ENCODE peak calls at places on chromosomes 13 and 19, in eight cellular contexts. H, K, D, J, Y, I, F and P are unnamed samples.

GRCh38 chr19:54481326-54481930 is 8.3 kb upstream of the CDC42EP5 start:
- DNase-seq in J (peak), I (no peak), K (peak), F (no peak), Y (peak), H (no peak), D (peak), P (no peak)

GRCh38 chr19:36488816-36489138 is 584 bp downstream of the ZNF566 start:
- DNase-seq in D (peak), F (no peak), H (no peak), I (no peak), Y (no peak), K (peak), J (no peak), P (no peak)

GRCh38 chr19:30449673-30450072 is 77.5 kb downstream of the ZNF536 start:
- DNase-seq in H (no peak), D (no peak), I (no peak), K (no peak), Y (no peak), F (no peak), J (no peak), P (no peak)

GRCh38 chr19:17706750-17707181 is 12.5 kb upstream of the MAP1S start:
- DNase-seq in H (no peak), F (no peak), K (no peak), Y (peak), I (no peak), D (peak), J (no peak), P (no peak)

GRCh38 chr19:24033962-24034342 is 53.0 kb upstream of the ZNF254 start:
- DNase-seq in D (no peak), F (peak), I (peak), H (peak), K (peak), J (peak), Y (peak), P (peak)

GRCh38 chr13:35814573-35814972 is 316.6 kb downstream of the DCLK1 start:
- DNase-seq in Y (no peak), H (no peak), J (no peak), I (no peak), F (no peak), K (no peak), D (no peak), P (no peak)

GRCh38 chr13:107208889-107209288 is 641.0 kb upstream of the ARGLU1 start:
- DNase-seq in J (no peak), H (no peak), D (no peak), I (no peak), Y (no peak), K (no peak), F (no peak), P (no peak)

GRCh38 chr19:6076675-6077463 is 33.4 kb downstream of the RFX2 start:
- DNase-seq in F (peak), H (peak), D (no peak), I (no peak), K (no peak), Y (peak), J (no peak), P (no peak)

GRCh38 chr19:13692096-13692495 is 72.2 kb upstream of the MRI1 start:
- DNase-seq in D (no peak), I (no peak), K (no peak), J (no peak), H (no peak), F (no peak), Y (peak), P (no peak)

GRCh38 chr13:77836423-77836822 is 82.2 kb downstream of the EDNRB start:
- DNase-seq in J (no peak), H (no peak), K (no peak), Y (no peak), I (no peak), F (no peak), D (no peak), P (no peak)

GRCh38 chr13:43878897-43879322 is 630 bp downstream of the CCDC122 start:
- DNase-seq in D (no peak), J (peak), F (peak), H (peak), I (peak), K (peak), Y (peak), P (peak)

GRCh38 chr19:58382997-58383603 is 2.3 kb upstream of the ZNF837 start:
- DNase-seq in Y (no peak), D (no peak), H (no peak), J (no peak), I (no peak), F (no peak), K (no peak), P (no peak)

GRCh38 chr19:40691421-40692211 is 1.2 kb upstream of the NUMBL start:
- DNase-seq in D (no peak), H (no peak), I (peak), K (no peak), Y (no peak), J (peak), F (no peak), P (no peak)

GRCh38 chr13:21069561-21070004 is 8.2 kb upstream of the LATS2 start:
- DNase-seq in D (no peak), F (peak), Y (peak), H (peak), I (peak), K (no peak), J (peak), P (no peak)

DNA sequence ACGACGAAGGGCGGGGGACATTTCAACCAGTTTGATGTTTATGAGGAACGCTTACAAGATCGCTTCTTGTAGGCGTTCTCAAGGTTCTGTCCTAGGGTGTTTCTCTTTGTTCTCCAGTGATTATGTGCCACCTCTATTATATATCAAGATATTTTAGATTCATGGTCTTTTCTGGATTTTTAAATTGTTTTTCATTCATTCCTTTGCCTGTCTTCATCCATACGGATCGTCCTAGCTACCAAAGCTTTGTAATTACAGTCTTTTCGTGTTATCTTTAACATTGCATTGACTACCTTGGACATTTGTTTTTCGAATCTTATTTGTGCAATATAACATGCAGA is 342 bp upstream of the EID2 start:
- DNase-seq in D (no peak), H (no peak), F (no peak), Y (no peak), K (no peak), I (no peak), J (no peak), P (no peak)
- TF ChIP-seq CTCF in D (peak), H (no peak), F (no peak), Y (no peak), K (no peak), I (no peak), J (no peak), P (no peak)

GRCh38 chr19:38384209-38385027 is 3.4 kb downstream of the GGN start:
- DNase-seq in D (no peak), H (no peak), I (no peak), K (no peak), Y (peak), F (no peak), J (no peak), P (no peak)
- TF ChIP-seq CTCF in D (no peak), H (peak), I (no peak), K (no peak), Y (peak), F (peak), J (no peak), P (no peak)

DNA sequence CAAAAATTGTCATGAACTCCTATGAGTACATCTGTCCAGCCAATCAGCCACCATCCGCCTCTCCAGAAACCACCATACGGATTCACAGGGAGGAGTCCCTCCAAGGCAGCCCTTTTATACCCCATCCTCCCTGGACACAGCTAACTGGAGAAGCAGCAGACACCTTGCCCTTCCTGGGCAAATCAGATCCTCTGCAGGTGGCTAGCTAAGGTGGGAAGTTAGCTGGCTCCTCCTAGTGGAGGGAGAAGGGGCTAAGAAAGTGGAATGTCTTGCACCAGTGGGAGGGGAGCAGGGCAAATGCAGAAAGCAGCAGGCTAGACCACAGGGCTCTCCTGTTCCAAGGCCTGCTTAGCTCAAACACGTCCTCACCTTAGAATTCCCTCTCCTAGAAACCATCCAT is 46.2 kb upstream of the UQCRFS1 start:
- DNase-seq in H (no peak), F (no peak), I (no peak), J (no peak), D (no peak), K (no peak), Y (no peak), P (no peak)
- TF ChIP-seq CTCF in H (peak), F (peak), I (no peak), J (no peak), D (no peak), K (no peak), Y (peak), P (no peak)

GRCh38 chr13:23180711-23181110 is at the start of gene SGCG:
- DNase-seq in I (no peak), J (no peak), F (no peak), D (no peak), H (no peak), K (no peak), Y (no peak), P (no peak)

GRCh38 chr13:23175920-23176319 is 4.9 kb upstream of the SGCG start:
- DNase-seq in I (no peak), D (peak), K (no peak), Y (peak), H (no peak), J (no peak), F (no peak), P (no peak)
- TF ChIP-seq CTCF in I (no peak), D (no peak), K (no peak), Y (no peak), H (peak), J (no peak), F (peak), P (no peak)